ENCODE peak calls at places on chromosome 2, in six cellular contexts. K, H, O, J, Z and E are unnamed samples.

GRCh38 chr2:11389551-11390528 is 45.4 kb upstream of the ROCK2 start:
- DNase-seq in O (peak; percentile 42), H (no peak), J (no peak), Z (no peak), K (peak; percentile 96), E (peak; percentile 97)

GRCh38 chr2:150020221-150020620 is 432.6 kb upstream of the MMADHC start:
- DNase-seq in H (no peak), O (no peak), K (no peak), Z (no peak), J (no peak), E (no peak)

GRCh38 chr2:28286678-28287077 is 106.0 kb upstream of the FOSL2 start:
- DNase-seq in O (no peak), H (no peak), J (no peak), K (peak; percentile 54), Z (no peak), E (peak; percentile 60)

GRCh38 chr2:75190271-75190990 is 8.9 kb downstream of the TACR1 start:
- DNase-seq in O (peak; percentile 71), Z (no peak), J (no peak), H (no peak), K (no peak), E (no peak)

GRCh38 chr2:114769110-114769509 is 326.7 kb downstream of the DPP10 start:
- DNase-seq in O (no peak), Z (no peak), H (no peak), J (no peak), K (no peak), E (no peak)

GRCh38 chr2:234156326-234156725 is 105.8 kb downstream of the SPP2 start:
- DNase-seq in H (no peak), J (no peak), Z (no peak), O (no peak), K (no peak), E (no peak)

GRCh38 chr2:71896385-71897144 is 251.1 kb downstream of the CYP26B1 start:
- DNase-seq in H (no peak), Z (no peak), J (no peak), K (no peak), O (no peak), E (no peak)

GRCh38 chr2:237700583-237701032 is 73.2 kb downstream of the LRRFIP1 start:
- DNase-seq in J (no peak), O (no peak), K (peak; percentile 93), H (no peak), Z (no peak), E (peak; percentile 91)

GRCh38 chr2:133713049-133713580 is 144.9 kb upstream of the NCKAP5 start:
- DNase-seq in O (no peak), K (no peak), Z (no peak), H (no peak), J (no peak), E (no peak)

DNA sequence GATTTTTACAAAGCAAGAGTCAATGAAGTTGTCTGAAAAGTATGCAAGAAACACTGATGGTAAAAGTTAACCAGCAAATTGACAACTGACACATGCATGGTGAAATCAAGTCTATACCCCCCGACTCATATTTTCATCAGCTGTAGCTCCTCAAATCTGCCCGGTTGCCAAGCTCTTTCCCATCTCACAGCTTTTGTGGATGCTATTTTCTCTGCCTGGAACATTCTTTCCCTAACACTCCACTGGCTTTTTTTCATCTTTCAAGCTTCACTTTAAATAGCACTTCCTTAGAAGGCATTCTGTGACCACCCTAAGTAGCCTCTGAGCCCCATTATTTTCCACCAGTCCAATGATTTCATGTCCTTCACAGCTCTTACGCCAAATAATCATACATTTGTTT is 18.1 kb downstream of the NBAS start:
- DNase-seq in O (no peak), Z (no peak), K (no peak), H (no peak), J (no peak), E (no peak)
- H4K91ac ChIP-seq in O (no peak overlapping the region), Z (no peak overlapping the region), K (no peak overlapping the region), H (no peak overlapping the region), J (no peak overlapping the region), E (no peak overlapping the region)

DNA sequence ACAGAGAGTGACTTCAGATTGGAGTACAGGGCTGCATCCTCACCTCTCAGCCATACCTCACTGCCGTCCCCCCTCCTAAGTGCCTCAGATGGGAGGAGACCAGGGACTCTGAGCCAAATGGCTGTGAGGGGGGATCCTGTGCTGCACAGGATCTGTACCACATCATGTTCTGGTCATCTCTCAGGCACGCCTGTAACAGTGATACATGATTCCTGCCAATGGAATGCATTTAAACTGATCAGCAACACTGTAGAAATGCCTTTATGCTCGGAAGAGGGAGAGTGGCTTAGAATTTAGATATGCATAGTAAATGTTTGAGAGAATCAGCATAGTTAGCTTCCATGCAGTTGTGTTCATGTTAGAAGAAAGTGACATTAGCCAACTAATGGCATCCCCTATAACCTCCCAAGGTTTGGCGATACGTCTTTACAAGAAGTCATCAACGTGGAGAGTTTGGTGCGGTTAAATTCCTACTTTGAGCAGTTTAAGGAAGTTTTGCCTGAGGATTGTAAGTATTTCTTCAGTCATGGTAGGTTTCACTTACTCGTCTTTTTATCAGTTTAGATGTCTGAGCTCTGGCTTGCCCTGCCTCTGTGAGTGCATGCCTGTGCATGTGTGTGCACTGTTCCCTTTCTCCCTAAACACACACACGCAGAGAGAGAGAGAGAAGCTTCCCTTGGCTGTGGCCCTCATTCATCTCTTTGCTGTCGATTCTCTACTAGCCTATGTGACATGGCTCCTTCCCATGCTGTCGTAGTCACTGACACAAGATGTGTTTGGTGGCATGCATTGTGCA is 40.0 kb downstream of the COA5 start:
- DNase-seq in Z (no peak), O (no peak), J (no peak), H (no peak), K (no peak), E (peak; percentile 63)
- H4K91ac ChIP-seq in Z (no peak overlapping the region), O (no peak overlapping the region), J (no peak overlapping the region), H (no peak overlapping the region), K (no peak overlapping the region), E (no peak overlapping the region)

DNA sequence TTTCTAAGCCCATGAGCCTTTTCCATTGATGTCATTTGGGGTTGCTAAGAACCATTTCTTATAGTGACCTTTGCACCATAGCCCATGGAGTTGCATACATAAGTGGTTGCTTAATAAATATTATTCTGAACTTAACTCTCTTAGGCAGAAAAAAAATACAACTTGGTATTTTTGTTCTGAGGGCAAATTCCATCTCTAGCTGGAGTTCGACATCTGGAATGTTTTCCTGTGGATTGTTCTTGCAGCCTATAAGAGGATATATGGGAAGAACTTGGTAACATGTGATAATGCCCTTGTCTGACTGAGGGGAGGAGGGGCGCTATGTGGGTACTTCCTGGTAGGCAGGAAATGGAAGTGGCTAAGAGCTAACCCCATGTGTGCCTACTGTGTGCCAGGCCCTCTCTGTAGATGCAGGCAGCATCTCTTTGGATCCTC is 20.7 kb downstream of the IGFBP2 start:
- DNase-seq in K (peak; percentile 60), H (no peak), O (peak; percentile 10), J (no peak), Z (no peak), E (peak; percentile 81)
- H4K91ac ChIP-seq in K (peak overlapping the region; percentile 19), H (no peak overlapping the region), O (no peak overlapping the region), J (no peak overlapping the region), Z (no peak overlapping the region), E (no peak overlapping the region)

GRCh38 chr2:18545384-18545783 is 15.1 kb downstream of the RDH14 start:
- DNase-seq in J (no peak), K (peak; percentile 10), H (no peak), O (no peak), Z (no peak), E (peak; percentile 86)
- H4K91ac ChIP-seq in J (no peak overlapping the region), K (no peak overlapping the region), H (no peak overlapping the region), O (no peak overlapping the region), Z (no peak overlapping the region), E (no peak overlapping the region)

GRCh38 chr2:217216316-217216715 is 356.5 kb upstream of the TNP1 start:
- DNase-seq in H (no peak), Z (no peak), O (no peak), J (no peak), K (peak; percentile 58), E (no peak)

GRCh38 chr2:217216982-217217381 is 357.1 kb upstream of the TNP1 start:
- DNase-seq in J (no peak), K (peak; percentile 38), Z (no peak), O (no peak), H (no peak), E (no peak)

GRCh38 chr2:217220228-217221013 is 360.6 kb upstream of the TNP1 start:
- DNase-seq in J (no peak), O (no peak), K (no peak), Z (no peak), H (no peak), E (no peak)

GRCh38 chr2:217218269-217219140 is 358.6 kb upstream of the TNP1 start:
- DNase-seq in J (no peak), Z (no peak), H (no peak), O (no peak), K (peak; percentile 88), E (peak; percentile 87)

DNA sequence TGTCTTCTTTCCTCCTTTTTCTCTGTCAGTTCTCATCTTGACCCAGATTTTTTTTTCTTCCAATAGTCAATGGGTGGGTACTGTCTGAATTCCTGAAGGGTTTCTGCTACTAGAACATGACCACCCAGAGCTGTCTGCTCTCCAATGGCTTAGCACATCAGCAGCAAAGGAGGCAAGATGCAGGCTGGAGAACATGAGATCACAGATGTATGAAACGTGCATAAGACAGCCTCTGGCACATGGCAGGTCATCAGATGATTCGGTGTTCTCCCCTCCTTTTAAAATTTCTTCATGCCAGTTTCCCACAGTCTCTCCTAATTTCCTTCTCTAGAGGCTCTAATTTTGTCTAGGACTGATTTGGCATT is 359.3 kb upstream of the TNP1 start:
- DNase-seq in J (no peak), O (no peak), Z (no peak), H (no peak), K (no peak), E (peak; percentile 28)
- H4K91ac ChIP-seq in J (no peak overlapping the region), O (no peak overlapping the region), Z (no peak overlapping the region), H (no peak overlapping the region), K (no peak overlapping the region), E (peak overlapping the region; percentile 96)

DNA sequence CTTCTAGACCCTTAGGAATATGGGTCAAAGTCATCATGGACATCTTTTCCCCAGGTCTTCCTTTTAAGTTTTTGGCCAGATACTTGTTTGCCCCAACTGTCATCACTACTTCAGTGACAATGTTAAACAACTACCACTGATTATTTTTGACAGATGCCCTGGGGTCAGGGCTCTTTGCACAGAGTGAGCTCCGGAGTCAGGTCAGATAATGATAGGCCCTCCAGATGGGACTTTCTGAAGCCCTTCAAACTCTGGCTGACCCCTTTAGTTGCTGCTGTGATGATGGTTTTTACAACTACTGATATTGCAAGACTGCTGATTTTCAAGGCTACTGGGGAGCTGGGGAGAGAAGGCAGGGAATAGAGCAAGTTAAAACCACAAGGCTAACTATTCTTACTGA is 449.4 kb upstream of the HS6ST1 start:
- DNase-seq in J (no peak), H (no peak), K (no peak), O (no peak), Z (no peak), E (no peak)
- H4K91ac ChIP-seq in J (no peak overlapping the region), H (no peak overlapping the region), K (no peak overlapping the region), O (no peak overlapping the region), Z (no peak overlapping the region), E (no peak overlapping the region)

GRCh38 chr2:207760453-207760852 is 9.3 kb downstream of the FZD5 start:
- DNase-seq in K (no peak), J (no peak), H (no peak), O (no peak), Z (no peak), E (no peak)
- H4K91ac ChIP-seq in K (no peak overlapping the region), J (no peak overlapping the region), H (no peak overlapping the region), O (no peak overlapping the region), Z (no peak overlapping the region), E (no peak overlapping the region)